ENCODE peak calls at places on chromosomes 13 and 19, in ten cellular contexts. O, F, S, I, U, W, H, M, D and B are unnamed samples. For H3K4me1, the result is how much of the 10 kb centered on the place peaks cover.

GRCh38 chr13:37175996-37176395 is 70.5 kb upstream of the CSNK1A1L start:
- DNase-seq in O (no peak), H (no peak), U (peak), F (no peak), W (no peak), D (no peak), I (no peak), S (no peak), M (no peak), B (no peak)

GRCh38 chr13:73703606-73704005 is 430.6 kb downstream of the KLF12 start:
- DNase-seq in M (no peak), I (no peak), F (no peak), O (no peak), D (no peak), U (no peak), S (no peak), W (no peak), H (no peak), B (no peak)

GRCh38 chr19:50328257-50329145 is 676 bp downstream of the KCNC3 start:
- DNase-seq in W (no peak), D (peak), H (no peak), I (peak), O (no peak), S (peak), M (no peak), F (peak), U (no peak), B (peak)

GRCh38 chr19:17153996-17154395 is 61.2 kb upstream of the USE1 start:
- DNase-seq in O (no peak), M (no peak), I (no peak), W (no peak), S (no peak), U (no peak), H (no peak), F (no peak), D (no peak), B (no peak)

GRCh38 chr13:112688560-112689497 is 1.0 kb upstream of the ATP11A start:
- DNase-seq in M (no peak), H (no peak), S (peak), I (peak), U (no peak), O (peak), W (no peak), F (peak), D (no peak), B (no peak)

GRCh38 chr19:34500656-34501120 is 19.1 kb downstream of the WTIP start:
- DNase-seq in F (peak), M (no peak), D (no peak), U (no peak), W (no peak), H (no peak), S (peak), O (no peak), I (no peak), B (no peak)

GRCh38 chr19:10774893-10775292 is 57.0 kb downstream of the DNM2 start:
- DNase-seq in O (no peak), U (no peak), F (no peak), S (no peak), W (no peak), D (no peak), I (no peak), M (no peak), H (no peak), B (no peak)

GRCh38 chr19:39181500-39182173 is 15.1 kb upstream of the NCCRP1 start:
- DNase-seq in S (no peak), D (no peak), U (no peak), O (no peak), H (no peak), I (no peak), F (no peak), W (no peak), M (no peak), B (no peak)

GRCh38 chr19:3842948-3843347 is 25.9 kb downstream of the ZFR2 start:
- DNase-seq in U (no peak), D (no peak), W (no peak), F (no peak), M (no peak), S (no peak), H (no peak), O (no peak), I (no peak), B (no peak)

GRCh38 chr19:50703915-50704548 is 15.6 kb downstream of the SHANK1 start:
- DNase-seq in W (no peak), O (no peak), S (no peak), F (no peak), M (no peak), I (no peak), U (no peak), D (peak), H (no peak), B (no peak)

GRCh38 chr19:18157465-18158063 is 4.6 kb downstream of the PIK3R2 start:
- DNase-seq in W (no peak), F (no peak), M (no peak), O (no peak), S (no peak), H (no peak), U (no peak), D (no peak), I (peak), B (no peak)

GRCh38 chr13:28854657-28855056 is 34.5 kb downstream of the MTUS2 start:
- DNase-seq in F (no peak), S (no peak), D (no peak), M (no peak), O (no peak), U (no peak), W (no peak), H (no peak), I (no peak), B (no peak)

GRCh38 chr19:8307400-8307964 is 676 bp downstream of the CD320 start:
- DNase-seq in D (peak), F (no peak), M (peak), U (no peak), I (no peak), S (peak), O (peak), H (no peak), W (peak), B (no peak)

GRCh38 chr19:8304841-8305621 is 3.1 kb downstream of the CD320 start:
- DNase-seq in I (peak), H (no peak), M (peak), W (peak), O (peak), S (peak), F (peak), U (no peak), D (no peak), B (peak)

GRCh38 chr19:8307965-8308866 is at the start of gene CD320:
- DNase-seq in W (peak), D (peak), O (peak), F (peak), M (peak), H (peak), I (peak), S (peak), U (peak), B (peak)

GRCh38 chr19:8306235-8307054 is 1.7 kb downstream of the CD320 start:
- DNase-seq in S (peak), I (peak), M (peak), H (no peak), F (peak), D (no peak), U (no peak), W (peak), O (peak), B (no peak)

GRCh38 chr19:8305798-8306197 is 2.4 kb downstream of the CD320 start:
- DNase-seq in U (no peak), W (peak), S (peak), I (no peak), O (peak), M (peak), H (no peak), F (peak), D (no peak), B (no peak)
- H3K4me3 ChIP-seq in U (no peak), W (no peak), S (no peak), I (no peak), O (no peak), M (no peak), H (no peak), F (no peak), D (no peak), B (no peak)

GRCh38 chr13:22252281-22252830 is 581.5 kb downstream of the FGF9 start:
- DNase-seq in M (no peak), H (no peak), S (no peak), I (no peak), F (no peak), W (no peak), D (no peak), O (no peak), U (no peak), B (no peak)

GRCh38 chr13:22253107-22253506 is 582.2 kb downstream of the FGF9 start:
- DNase-seq in H (no peak), D (no peak), M (no peak), W (no peak), I (no peak), F (no peak), S (no peak), U (no peak), O (no peak), B (no peak)

GRCh38 chr13:22256111-22256639 is 585.3 kb downstream of the FGF9 start:
- DNase-seq in D (no peak), H (no peak), M (no peak), F (no peak), O (no peak), I (no peak), S (no peak), W (no peak), U (no peak), B (no peak)
- H3K4me1 ChIP-seq in D (under half), H (under half), M (under half), F (under half), O (under half), I (under half), S (under half), W (under half), U (under half), B (under half)

DNA sequence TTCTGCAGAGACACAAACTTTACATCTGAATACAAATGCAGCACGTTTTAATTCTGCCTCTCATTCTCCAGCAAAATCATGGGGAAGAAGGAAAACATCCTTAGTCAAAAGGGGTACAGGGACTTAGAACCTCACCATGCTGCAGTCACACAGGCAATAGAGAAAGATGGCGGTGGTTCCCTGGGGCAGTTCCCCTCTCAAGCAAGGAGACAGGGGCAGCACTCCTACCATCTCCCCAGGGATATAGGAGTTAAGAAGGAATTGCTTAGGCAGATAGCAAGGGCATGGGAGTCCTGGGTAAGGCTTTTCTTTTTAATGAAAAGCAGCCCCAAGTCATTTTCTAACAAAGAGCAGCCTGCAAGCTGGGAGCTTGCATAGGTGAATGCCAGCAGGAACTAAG is 514.8 kb downstream of the IRS2 start:
- DNase-seq in O (no peak), M (no peak), U (no peak), I (no peak), H (no peak), S (no peak), D (no peak), F (no peak), W (no peak), B (no peak)
- H3K27ac ChIP-seq in O (no peak), M (no peak), U (no peak), I (no peak), H (no peak), S (no peak), D (peak), F (no peak), W (no peak), B (peak)

GRCh38 chr13:75635101-75635620 is 969 bp upstream of the LMO7 start:
- DNase-seq in D (no peak), S (peak), F (peak), I (peak), O (no peak), M (peak), W (no peak), U (no peak), H (no peak), B (peak)
- H3K4me3 ChIP-seq in D (peak), S (peak), F (peak), I (peak), O (peak), M (peak), W (peak), U (peak), H (peak), B (peak)

GRCh38 chr13:97117388-97117910 is 104.7 kb upstream of the MBNL2 start:
- DNase-seq in D (no peak), U (no peak), S (no peak), M (no peak), W (no peak), H (no peak), I (no peak), O (no peak), F (no peak), B (no peak)

GRCh38 chr13:97113231-97114001 is 108.7 kb upstream of the MBNL2 start:
- DNase-seq in F (no peak), D (no peak), O (no peak), M (no peak), H (no peak), I (no peak), U (no peak), W (no peak), S (no peak), B (no peak)

GRCh38 chr13:97119899-97120745 is 102.0 kb upstream of the MBNL2 start:
- DNase-seq in W (no peak), H (no peak), D (peak), U (peak), O (no peak), F (no peak), M (no peak), S (no peak), I (no peak), B (no peak)

GRCh38 chr13:97114696-97115095 is 107.4 kb upstream of the MBNL2 start:
- DNase-seq in U (no peak), F (no peak), H (no peak), W (no peak), M (no peak), D (no peak), S (no peak), O (no peak), I (no peak), B (no peak)

DNA sequence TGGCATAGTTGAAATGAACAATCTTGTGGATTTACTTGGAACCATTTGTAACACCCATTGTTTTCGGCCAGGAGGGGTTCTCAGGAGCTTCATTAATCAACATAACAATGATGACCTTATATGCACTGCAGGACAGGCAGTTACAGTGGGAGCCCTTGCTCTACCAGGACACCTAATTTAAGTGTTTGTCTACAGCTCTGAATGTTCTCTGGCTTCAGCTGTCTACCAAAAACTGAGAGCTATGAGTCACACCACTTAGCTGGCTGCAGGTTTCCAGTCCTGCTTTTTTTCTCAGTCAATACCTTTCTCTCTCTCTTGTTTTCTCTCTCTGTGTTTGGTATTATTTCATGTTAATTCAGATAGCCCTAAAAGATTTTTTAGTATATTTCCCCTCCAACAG is 105.4 kb upstream of the MBNL2 start:
- DNase-seq in W (no peak), O (no peak), U (peak), S (no peak), D (peak), F (no peak), I (no peak), H (no peak), M (no peak), B (no peak)
- H3K4me1 ChIP-seq in W (under half), O (under half), U (under half), S (under half), D (under half), F (under half), I (under half), H (half or more), M (under half), B (under half)